ENCODE peak calls at places on chromosomes 6 and 20, in four cellular contexts. One of them, this sample, is unnamed.

GRCh38 chr6:166691199-166691598 is 64.1 kb upstream of the RPS6KA2 start:
- DNase-seq in iPS DF 19.7: no peak
- DNase-seq in stimulated activated CD4-positive, alpha-beta T cell treated with anti-CD3 and anti-CD28 coated beads, Interleukin-12 subunit alpha, Interleukin-12 subunit beta, amount 100 ng/mL, for 4 hours: no peak
- DNase-seq in activated T-cell treated with anti-CD3 and anti-CD28 coated beads for 4 hours: no peak
- DNase-seq in this sample: no peak

GRCh38 chr6:11398451-11399326 is 138.9 kb upstream of the TMEM170B start:
- DNase-seq in activated T-cell treated with anti-CD3 and anti-CD28 coated beads for 4 hours: no peak
- DNase-seq in stimulated activated CD4-positive, alpha-beta T cell treated with anti-CD3 and anti-CD28 coated beads, Interleukin-12 subunit alpha, Interleukin-12 subunit beta, amount 100 ng/mL, for 4 hours: no peak
- DNase-seq in iPS DF 19.7: no peak
- DNase-seq in this sample: no peak

GRCh38 chr6:22042713-22043112 is 254.1 kb downstream of the PRL start:
- DNase-seq in stimulated activated CD4-positive, alpha-beta T cell treated with anti-CD3 and anti-CD28 coated beads, Interleukin-12 subunit alpha, Interleukin-12 subunit beta, amount 100 ng/mL, for 4 hours: no peak
- DNase-seq in activated T-cell treated with anti-CD3 and anti-CD28 coated beads for 4 hours: no peak
- DNase-seq in iPS DF 19.7: no peak
- DNase-seq in this sample: no peak

GRCh38 chr6:75065524-75065923 is 140.3 kb downstream of the COL12A1 start:
- DNase-seq in activated T-cell treated with anti-CD3 and anti-CD28 coated beads for 4 hours: no peak
- DNase-seq in stimulated activated CD4-positive, alpha-beta T cell treated with anti-CD3 and anti-CD28 coated beads, Interleukin-12 subunit alpha, Interleukin-12 subunit beta, amount 100 ng/mL, for 4 hours: no peak
- DNase-seq in iPS DF 19.7: peak
- DNase-seq in this sample: peak

GRCh38 chr6:27157461-27158315 is 89.8 kb upstream of the PRSS16 start:
- DNase-seq in iPS DF 19.7: no peak
- DNase-seq in stimulated activated CD4-positive, alpha-beta T cell treated with anti-CD3 and anti-CD28 coated beads, Interleukin-12 subunit alpha, Interleukin-12 subunit beta, amount 100 ng/mL, for 4 hours: peak
- DNase-seq in activated T-cell treated with anti-CD3 and anti-CD28 coated beads for 4 hours: peak
- DNase-seq in this sample: no peak

GRCh38 chr6:15498640-15499039 is 164.2 kb downstream of the DTNBP1 start:
- DNase-seq in stimulated activated CD4-positive, alpha-beta T cell treated with anti-CD3 and anti-CD28 coated beads, Interleukin-12 subunit alpha, Interleukin-12 subunit beta, amount 100 ng/mL, for 4 hours: no peak
- DNase-seq in activated T-cell treated with anti-CD3 and anti-CD28 coated beads for 4 hours: no peak
- DNase-seq in iPS DF 19.7: no peak
- DNase-seq in this sample: no peak

GRCh38 chr6:17178301-17178700 is 76.5 kb downstream of the STMND1 start:
- DNase-seq in activated T-cell treated with anti-CD3 and anti-CD28 coated beads for 4 hours: no peak
- DNase-seq in iPS DF 19.7: no peak
- DNase-seq in stimulated activated CD4-positive, alpha-beta T cell treated with anti-CD3 and anti-CD28 coated beads, Interleukin-12 subunit alpha, Interleukin-12 subunit beta, amount 100 ng/mL, for 4 hours: no peak
- DNase-seq in this sample: no peak

GRCh38 chr6:69097948-69098347 is 462.9 kb downstream of the ADGRB3 start:
- DNase-seq in iPS DF 19.7: no peak
- DNase-seq in stimulated activated CD4-positive, alpha-beta T cell treated with anti-CD3 and anti-CD28 coated beads, Interleukin-12 subunit alpha, Interleukin-12 subunit beta, amount 100 ng/mL, for 4 hours: no peak
- DNase-seq in activated T-cell treated with anti-CD3 and anti-CD28 coated beads for 4 hours: no peak
- DNase-seq in this sample: no peak

GRCh38 chr6:37822851-37823682 is 3.5 kb downstream of the ZFAND3 start:
- DNase-seq in iPS DF 19.7: no peak
- DNase-seq in activated T-cell treated with anti-CD3 and anti-CD28 coated beads for 4 hours: no peak
- DNase-seq in stimulated activated CD4-positive, alpha-beta T cell treated with anti-CD3 and anti-CD28 coated beads, Interleukin-12 subunit alpha, Interleukin-12 subunit beta, amount 100 ng/mL, for 4 hours: peak
- DNase-seq in this sample: no peak

GRCh38 chr20:20711413-20711812 is 1.0 kb downstream of the RALGAPA2 start:
- DNase-seq in stimulated activated CD4-positive, alpha-beta T cell treated with anti-CD3 and anti-CD28 coated beads, Interleukin-12 subunit alpha, Interleukin-12 subunit beta, amount 100 ng/mL, for 4 hours: no peak
- DNase-seq in activated T-cell treated with anti-CD3 and anti-CD28 coated beads for 4 hours: no peak
- DNase-seq in iPS DF 19.7: no peak
- DNase-seq in this sample: no peak

GRCh38 chr6:157159339-157159738 is 164.0 kb downstream of the TMEM242 start:
- DNase-seq in stimulated activated CD4-positive, alpha-beta T cell treated with anti-CD3 and anti-CD28 coated beads, Interleukin-12 subunit alpha, Interleukin-12 subunit beta, amount 100 ng/mL, for 4 hours: no peak
- DNase-seq in iPS DF 19.7: no peak
- DNase-seq in activated T-cell treated with anti-CD3 and anti-CD28 coated beads for 4 hours: no peak
- DNase-seq in this sample: no peak

GRCh38 chr6:101761124-101761601 is 367.7 kb downstream of the GRIK2 start:
- DNase-seq in stimulated activated CD4-positive, alpha-beta T cell treated with anti-CD3 and anti-CD28 coated beads, Interleukin-12 subunit alpha, Interleukin-12 subunit beta, amount 100 ng/mL, for 4 hours: no peak
- DNase-seq in activated T-cell treated with anti-CD3 and anti-CD28 coated beads for 4 hours: no peak
- DNase-seq in iPS DF 19.7: no peak
- DNase-seq in this sample: no peak

GRCh38 chr6:111256646-111257045 is 169.3 kb downstream of the SLC16A10 start:
- DNase-seq in stimulated activated CD4-positive, alpha-beta T cell treated with anti-CD3 and anti-CD28 coated beads, Interleukin-12 subunit alpha, Interleukin-12 subunit beta, amount 100 ng/mL, for 4 hours: no peak
- DNase-seq in iPS DF 19.7: no peak
- DNase-seq in activated T-cell treated with anti-CD3 and anti-CD28 coated beads for 4 hours: no peak
- DNase-seq in this sample: no peak

GRCh38 chr6:42279144-42279781 is 61.6 kb upstream of the MRPS10 start:
- DNase-seq in activated T-cell treated with anti-CD3 and anti-CD28 coated beads for 4 hours: no peak
- DNase-seq in iPS DF 19.7: no peak
- DNase-seq in stimulated activated CD4-positive, alpha-beta T cell treated with anti-CD3 and anti-CD28 coated beads, Interleukin-12 subunit alpha, Interleukin-12 subunit beta, amount 100 ng/mL, for 4 hours: no peak
- DNase-seq in this sample: no peak

GRCh38 chr6:138382498-138383265 is 5.0 kb downstream of the SMIM28 start:
- DNase-seq in iPS DF 19.7: no peak
- DNase-seq in stimulated activated CD4-positive, alpha-beta T cell treated with anti-CD3 and anti-CD28 coated beads, Interleukin-12 subunit alpha, Interleukin-12 subunit beta, amount 100 ng/mL, for 4 hours: no peak
- DNase-seq in activated T-cell treated with anti-CD3 and anti-CD28 coated beads for 4 hours: no peak
- DNase-seq in this sample: peak

GRCh38 chr20:5039255-5039657 is 37.9 kb upstream of the SLC23A2 start:
- DNase-seq in activated T-cell treated with anti-CD3 and anti-CD28 coated beads for 4 hours: no peak
- DNase-seq in iPS DF 19.7: no peak
- DNase-seq in stimulated activated CD4-positive, alpha-beta T cell treated with anti-CD3 and anti-CD28 coated beads, Interleukin-12 subunit alpha, Interleukin-12 subunit beta, amount 100 ng/mL, for 4 hours: no peak
- DNase-seq in this sample: no peak